ENCODE peak calls at places on chromosomes 5 and 9, in eight cellular contexts. T is IMR-90; M is GM23338; O is right lobe of liver; I is pancreas; R is CD8-positive, alpha-beta T cell; D is PC-9; C is psoas muscle. H is an unnamed sample.

GRCh38 chr9:91558879-91559278 is 135.2 kb upstream of the NFIL3 start:
- DNase-seq in T (no peak), M (no peak), O (no peak), I (no peak), R (no peak), D (no peak), C (no peak), H (no peak)

GRCh38 chr9:34505370-34506120 is 17.2 kb downstream of the ENHO start:
- DNase-seq in T (no peak), M (no peak), O (peak; percentile 31), I (no peak), R (no peak), D (no peak), C (no peak), H (no peak)

GRCh38 chr9:93116049-93116961 is 17.7 kb downstream of the NINJ1 start:
- DNase-seq in T (peak; percentile 72), M (peak; percentile 37), O (peak; percentile 89), I (peak; percentile 45), R (no peak), D (peak; percentile 83), C (peak; percentile 77), H (no peak)

GRCh38 chr5:126354012-126354856 is 69.0 kb upstream of the GRAMD2B start:
- DNase-seq in T (peak; percentile 98), M (peak; percentile 45), O (no peak), I (no peak), R (no peak), D (peak; percentile 43), C (no peak), H (peak; percentile 97)

GRCh38 chr5:96562614-96563013 is 99.6 kb upstream of the CAST start:
- DNase-seq in T (peak; percentile 69), M (no peak), O (no peak), I (no peak), R (no peak), D (no peak), C (no peak), H (peak; percentile 67)

GRCh38 chr5:39495294-39495693 is 70.5 kb upstream of the DAB2 start:
- DNase-seq in T (no peak), M (no peak), O (no peak), I (no peak), R (no peak), D (no peak), C (no peak), H (no peak)

GRCh38 chr9:120892748-120893584 is 16.0 kb upstream of the PHF19 start:
- DNase-seq in T (peak; percentile 94), M (no peak), O (no peak), I (no peak), R (peak; percentile 50), D (no peak), C (no peak), H (peak; percentile 89)

GRCh38 chr9:93302586-93303257 is 118.8 kb downstream of the WNK2 start:
- DNase-seq in T (peak; percentile 58), M (peak; percentile 81), O (peak; percentile 70), I (peak; percentile 57), R (peak; percentile 44), D (peak; percentile 77), C (peak; percentile 47), H (peak; percentile 22)

GRCh38 chr5:111928501-111928900 is 171.5 kb upstream of the NREP start:
- DNase-seq in T (no peak), M (no peak), O (no peak), I (no peak), R (no peak), D (no peak), C (no peak), H (no peak)

GRCh38 chr5:156093024-156093423 is 233.9 kb upstream of the SGCD start:
- DNase-seq in T (no peak), M (no peak), O (no peak), I (no peak), R (no peak), D (no peak), C (no peak), H (no peak)

GRCh38 chr5:42492978-42493377 is 69.7 kb downstream of the GHR start:
- DNase-seq in T (no peak), M (no peak), O (no peak), I (no peak), R (no peak), D (no peak), C (no peak), H (no peak)

GRCh38 chr5:42828661-42829060 is 17.0 kb upstream of the SELENOP start:
- DNase-seq in T (no peak), M (no peak), O (no peak), I (no peak), R (no peak), D (no peak), C (no peak), H (no peak)

GRCh38 chr9:97985058-97985861 is 2.1 kb downstream of the ANP32B start:
- DNase-seq in T (peak; percentile 11), M (peak; percentile 47), O (no peak), I (no peak), R (no peak), D (no peak), C (no peak), H (no peak)

GRCh38 chr5:155027993-155028629 is 14.6 kb downstream of the KIF4B start:
- DNase-seq in T (no peak), M (peak; percentile 75), O (no peak), I (no peak), R (no peak), D (no peak), C (no peak), H (peak; percentile 28)

GRCh38 chr5:43007911-43008368 is 32.2 kb downstream of the ANXA2R start:
- DNase-seq in T (peak; percentile 80), M (peak; percentile 88), O (peak; percentile 61), I (no peak), R (peak; percentile 74), D (peak; percentile 85), C (peak; percentile 69), H (peak; percentile 86)

GRCh38 chr5:11619339-11620028 is 284.8 kb downstream of the CTNND2 start:
- DNase-seq in T (no peak), M (peak; percentile 24), O (no peak), I (no peak), R (no peak), D (no peak), C (no peak), H (no peak)

GRCh38 chr9:77386187-77386586 is 208.9 kb downstream of the VPS13A start:
- DNase-seq in T (peak; percentile 61), M (no peak), O (no peak), I (no peak), R (no peak), D (no peak), C (no peak), H (no peak)

GRCh38 chr5:93601433-93602175 is 18.6 kb downstream of the NR2F1 start:
- DNase-seq in T (peak; percentile 91), M (peak; percentile 74), O (no peak), I (no peak), R (no peak), D (no peak), C (no peak), H (no peak)

GRCh38 chr9:100602302-100602930 is 24.5 kb downstream of the CAVIN4 start:
- DNase-seq in T (peak; percentile 54), M (peak; percentile 90), O (no peak), I (no peak), R (no peak), D (peak; percentile 51), C (no peak), H (peak; percentile 64)

GRCh38 chr5:86500947-86501346 is 116.8 kb upstream of the COX7C start:
- DNase-seq in T (no peak), M (peak; percentile 40), O (no peak), I (no peak), R (no peak), D (no peak), C (no peak), H (no peak)

GRCh38 chr5:91528831-91529230 is 145.7 kb upstream of the ARRDC3 start:
- DNase-seq in T (no peak), M (no peak), O (no peak), I (no peak), R (no peak), D (no peak), C (no peak), H (no peak)

GRCh38 chr9:131559416-131560000 is 14.2 kb downstream of the PRRT1B start:
- DNase-seq in T (no peak), M (no peak), O (no peak), I (no peak), R (no peak), D (no peak), C (no peak), H (no peak)

GRCh38 chr9:122239722-122240121 is 11.0 kb upstream of the LHX6 start:
- DNase-seq in T (no peak), M (no peak), O (no peak), I (no peak), R (no peak), D (no peak), C (no peak), H (no peak)

DNA sequence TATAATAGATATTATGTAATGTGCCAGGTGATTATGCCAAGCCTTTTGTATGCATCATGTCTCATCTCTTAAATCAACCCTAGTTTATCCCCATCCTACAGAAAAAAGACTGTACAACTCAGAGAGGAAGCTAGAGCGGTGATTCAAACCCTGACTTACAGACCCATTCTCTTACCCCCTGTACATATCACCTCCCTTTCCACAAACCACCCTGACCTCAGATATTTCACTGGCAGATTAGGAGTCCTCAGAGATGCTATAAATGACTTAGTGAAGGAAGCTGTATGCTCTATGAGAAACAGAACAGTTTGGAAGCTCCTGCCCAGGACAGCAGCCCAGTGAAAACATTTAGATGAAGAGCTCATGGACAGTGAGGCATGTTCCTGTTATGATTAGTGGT is 79.0 kb upstream of the RARS1 start:
- DNase-seq in T (peak; percentile 25), M (no peak), O (no peak), I (no peak), R (no peak), D (no peak), C (no peak), H (no peak)
- H3K27me3 ChIP-seq in T (no peaks in the 10 kb centered on the region), M (no peaks in the 10 kb centered on the region), O (no peaks in the 10 kb centered on the region), I (no peaks in the 10 kb centered on the region), R (no peaks in the 10 kb centered on the region), D (no peaks in the 10 kb centered on the region), C (no peaks in the 10 kb centered on the region), H (no peaks in the 10 kb centered on the region)

GRCh38 chr9:129567842-129568559 is 52.9 kb downstream of the C9orf50 start:
- DNase-seq in T (peak; percentile 70), M (peak; percentile 66), O (peak; percentile 88), I (peak; percentile 54), R (no peak), D (peak; percentile 82), C (peak; percentile 34), H (no peak)
- TF ChIP-seq CTCF in T (peak; percentile 9), M (no peak), O (no peak), I (no peak), R (no peak), D (no peak), C (no peak), H (no peak)

GRCh38 chr5:61498121-61498520 is 166.1 kb downstream of the ZSWIM6 start:
- DNase-seq in T (no peak), M (no peak), O (no peak), I (no peak), R (no peak), D (no peak), C (no peak), H (no peak)
- H3K4me1 ChIP-seq in T (peaks cover 5% of the 10 kb centered on the region), M (no peaks in the 10 kb centered on the region), O (no peaks in the 10 kb centered on the region), I (peaks cover 6% of the 10 kb centered on the region), R (no peaks in the 10 kb centered on the region), D (no peaks in the 10 kb centered on the region), C (peaks cover 5% of the 10 kb centered on the region), H (no peaks in the 10 kb centered on the region)

DNA sequence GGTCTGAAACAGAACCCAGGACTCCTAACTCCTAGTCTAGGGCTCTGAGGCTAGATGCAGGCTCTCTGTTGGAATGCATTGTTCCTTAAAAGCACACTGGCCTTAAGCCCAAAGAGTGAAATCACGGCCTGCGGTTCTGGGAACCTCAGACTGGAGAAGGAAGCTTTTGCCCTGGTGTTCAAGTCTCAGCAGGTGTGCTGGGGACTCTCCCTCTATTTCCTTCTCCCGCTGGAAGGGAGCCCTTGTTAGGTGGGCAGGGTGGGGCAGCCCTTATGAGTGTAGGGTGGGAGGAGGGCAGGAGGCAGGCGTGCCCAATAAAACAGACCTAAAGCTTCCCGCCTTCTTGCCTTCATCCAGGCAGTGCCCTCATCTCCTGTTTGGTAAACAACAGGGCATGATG is 1.8 kb upstream of the PPARGC1B start:
- DNase-seq in T (no peak), M (no peak), O (no peak), I (no peak), R (no peak), D (no peak), C (no peak), H (peak; percentile 73)
- H3K27me3 ChIP-seq in T (peaks cover 65% of the 10 kb centered on the region), M (peaks cover 25% of the 10 kb centered on the region), O (no peaks in the 10 kb centered on the region), I (no peaks in the 10 kb centered on the region), R (no peaks in the 10 kb centered on the region), D (peaks cover 3% of the 10 kb centered on the region), C (no peaks in the 10 kb centered on the region), H (no peaks in the 10 kb centered on the region)